ENCODE peak calls at places on chromosome 21, in nine cellular contexts. Y is activated CD4-positive, CD25-positive, alpha-beta regulatory T cell; D is adipocyte; X is gastrocnemius medialis; M is stimulated activated CD4-positive, alpha-beta T cell treated with anti-CD3 and anti-CD28 coated beads, Interleukin-15, amount 100 ng/mL, for 48 hours; V is nephron progenitor cell; F is H4; S is GM20000; A is HuH-7. T is an unnamed sample.

GRCh38 chr21:35226960-35227741 is 178.0 kb upstream of the RUNX1 start:
- DNase-seq in S (peak; percentile 25), F (no peak), Y (no peak), M (peak; percentile 15), A (no peak), V (no peak), D (no peak), X (no peak), T (no peak)

GRCh38 chr21:39014751-39015150 is 168.5 kb downstream of the PSMG1 start:
- DNase-seq in X (no peak), M (no peak), A (no peak), Y (no peak), V (no peak), D (peak; percentile 93), S (no peak), F (peak; percentile 98), T (peak; percentile 96)

GRCh38 chr21:39221997-39222486 is 38.8 kb upstream of the PSMG1 start:
- DNase-seq in F (no peak), V (no peak), S (no peak), D (no peak), X (no peak), M (no peak), A (no peak), Y (no peak), T (no peak)

GRCh38 chr21:27804515-27804914 is 837.6 kb upstream of the ADAMTS5 start:
- DNase-seq in V (no peak), X (no peak), A (no peak), D (peak; percentile 14), S (no peak), M (no peak), Y (no peak), F (no peak), T (no peak)

GRCh38 chr21:17903029-17903806 is 84.1 kb upstream of the C21orf91 start:
- DNase-seq in S (peak; percentile 44), X (no peak), F (peak; percentile 47), M (no peak), D (peak; percentile 87), V (no peak), Y (no peak), A (no peak), T (peak; percentile 17)

GRCh38 chr21:42552407-42553336 is 39.0 kb downstream of the SLC37A1 start:
- DNase-seq in X (no peak), V (no peak), F (no peak), M (no peak), D (no peak), A (no peak), Y (no peak), S (no peak), T (no peak)

GRCh38 chr21:32653326-32653901 is 41.2 kb upstream of the CFAP298 start:
- DNase-seq in A (peak; percentile 45), S (peak; percentile 64), V (peak; percentile 18), X (no peak), D (peak; percentile 34), F (peak; percentile 24), Y (no peak), M (peak; percentile 9), T (peak; percentile 39)

GRCh38 chr21:18142639-18143038 is 102.0 kb upstream of the CHODL start:
- DNase-seq in X (no peak), S (no peak), V (no peak), M (no peak), A (no peak), D (no peak), F (no peak), Y (no peak), T (no peak)